ENCODE peak calls at places on chromosome 18, in nine cellular contexts. One of them, this sample, is unnamed.

GRCh38 chr18:58257461-58257860 is 213.4 kb downstream of the NEDD4L start:
- DNase-seq in sigmoid colon: no peak
- DNase-seq in mucosa of descending colon: no peak
- DNase-seq in colonic mucosa: no peak
- DNase-seq in body of pancreas: no peak
- DNase-seq in MCF 10A: no peak
- DNase-seq in epithelial cell of esophagus: no peak
- DNase-seq in left ventricle myocardium inferior: no peak
- DNase-seq in upper lobe of left lung: no peak
- DNase-seq in this sample: no peak

GRCh38 chr18:69138088-69138487 is 262.6 kb upstream of the DOK6 start:
- DNase-seq in colonic mucosa: no peak
- DNase-seq in left ventricle myocardium inferior: no peak
- DNase-seq in sigmoid colon: no peak
- DNase-seq in mucosa of descending colon: no peak
- DNase-seq in body of pancreas: no peak
- DNase-seq in epithelial cell of esophagus: no peak
- DNase-seq in MCF 10A: no peak
- DNase-seq in upper lobe of left lung: no peak
- DNase-seq in this sample: no peak

GRCh38 chr18:11991021-11991770 is 9.9 kb downstream of the IMPA2 start:
- DNase-seq in epithelial cell of esophagus: no peak
- DNase-seq in sigmoid colon: peak
- DNase-seq in body of pancreas: peak
- DNase-seq in mucosa of descending colon: no peak
- DNase-seq in MCF 10A: no peak
- DNase-seq in upper lobe of left lung: no peak
- DNase-seq in left ventricle myocardium inferior: no peak
- DNase-seq in colonic mucosa: no peak
- DNase-seq in this sample: no peak

GRCh38 chr18:13377496-13377895 is 158.9 kb downstream of the LDLRAD4 start:
- DNase-seq in mucosa of descending colon: no peak
- DNase-seq in sigmoid colon: peak
- DNase-seq in body of pancreas: no peak
- DNase-seq in upper lobe of left lung: peak
- DNase-seq in MCF 10A: no peak
- DNase-seq in colonic mucosa: no peak
- DNase-seq in epithelial cell of esophagus: no peak
- DNase-seq in left ventricle myocardium inferior: no peak
- DNase-seq in this sample: no peak

GRCh38 chr18:76621782-76622495 is 126.9 kb upstream of the ZNF516 start:
- DNase-seq in body of pancreas: no peak
- DNase-seq in epithelial cell of esophagus: peak
- DNase-seq in MCF 10A: no peak
- DNase-seq in mucosa of descending colon: no peak
- DNase-seq in sigmoid colon: no peak
- DNase-seq in colonic mucosa: no peak
- DNase-seq in upper lobe of left lung: no peak
- DNase-seq in left ventricle myocardium inferior: no peak
- DNase-seq in this sample: no peak

GRCh38 chr18:48990497-48991298 is 39.9 kb upstream of the SMAD7 start:
- DNase-seq in colonic mucosa: no peak
- DNase-seq in MCF 10A: peak
- DNase-seq in mucosa of descending colon: no peak
- DNase-seq in left ventricle myocardium inferior: no peak
- DNase-seq in upper lobe of left lung: no peak
- DNase-seq in sigmoid colon: no peak
- DNase-seq in body of pancreas: no peak
- DNase-seq in epithelial cell of esophagus: peak
- DNase-seq in this sample: no peak

GRCh38 chr18:79816981-79817606 is 19.4 kb downstream of the KCNG2 start:
- DNase-seq in sigmoid colon: no peak
- DNase-seq in MCF 10A: no peak
- DNase-seq in epithelial cell of esophagus: no peak
- DNase-seq in mucosa of descending colon: no peak
- DNase-seq in body of pancreas: no peak
- DNase-seq in left ventricle myocardium inferior: no peak
- DNase-seq in colonic mucosa: no peak
- DNase-seq in upper lobe of left lung: no peak
- DNase-seq in this sample: no peak

GRCh38 chr18:78538669-78539440 is 440.8 kb upstream of the SALL3 start:
- DNase-seq in left ventricle myocardium inferior: no peak
- DNase-seq in colonic mucosa: no peak
- DNase-seq in sigmoid colon: no peak
- DNase-seq in mucosa of descending colon: no peak
- DNase-seq in upper lobe of left lung: no peak
- DNase-seq in MCF 10A: no peak
- DNase-seq in body of pancreas: no peak
- DNase-seq in epithelial cell of esophagus: no peak
- DNase-seq in this sample: no peak

GRCh38 chr18:78422336-78422735 is 557.3 kb upstream of the SALL3 start:
- DNase-seq in epithelial cell of esophagus: no peak
- DNase-seq in MCF 10A: no peak
- DNase-seq in left ventricle myocardium inferior: no peak
- DNase-seq in body of pancreas: no peak
- DNase-seq in colonic mucosa: no peak
- DNase-seq in upper lobe of left lung: no peak
- DNase-seq in sigmoid colon: no peak
- DNase-seq in mucosa of descending colon: no peak
- DNase-seq in this sample: no peak

GRCh38 chr18:35415511-35416427 is 38.6 kb upstream of the ZNF396 start:
- DNase-seq in left ventricle myocardium inferior: no peak
- DNase-seq in upper lobe of left lung: no peak
- DNase-seq in sigmoid colon: no peak
- DNase-seq in colonic mucosa: no peak
- DNase-seq in epithelial cell of esophagus: no peak
- DNase-seq in mucosa of descending colon: no peak
- DNase-seq in MCF 10A: no peak
- DNase-seq in body of pancreas: no peak
- DNase-seq in this sample: no peak

GRCh38 chr18:66495844-66496243 is 108.0 kb downstream of the CDH19 start:
- DNase-seq in colonic mucosa: peak
- DNase-seq in left ventricle myocardium inferior: peak
- DNase-seq in mucosa of descending colon: peak
- DNase-seq in upper lobe of left lung: peak
- DNase-seq in epithelial cell of esophagus: peak
- DNase-seq in sigmoid colon: no peak
- DNase-seq in MCF 10A: peak
- DNase-seq in body of pancreas: peak
- DNase-seq in this sample: peak

GRCh38 chr18:74063023-74063422 is 84.6 kb downstream of the FBXO15 start:
- DNase-seq in MCF 10A: no peak
- DNase-seq in body of pancreas: no peak
- DNase-seq in colonic mucosa: no peak
- DNase-seq in mucosa of descending colon: no peak
- DNase-seq in sigmoid colon: no peak
- DNase-seq in upper lobe of left lung: no peak
- DNase-seq in epithelial cell of esophagus: no peak
- DNase-seq in left ventricle myocardium inferior: no peak
- DNase-seq in this sample: no peak

GRCh38 chr18:40897884-40898283 is 1057.2 kb upstream of the PIK3C3 start:
- DNase-seq in upper lobe of left lung: no peak
- DNase-seq in colonic mucosa: no peak
- DNase-seq in epithelial cell of esophagus: peak
- DNase-seq in sigmoid colon: no peak
- DNase-seq in MCF 10A: no peak
- DNase-seq in mucosa of descending colon: no peak
- DNase-seq in body of pancreas: no peak
- DNase-seq in left ventricle myocardium inferior: no peak
- DNase-seq in this sample: no peak

GRCh38 chr18:3454365-3455089 is 4.6 kb downstream of the TGIF1 start:
- DNase-seq in left ventricle myocardium inferior: no peak
- DNase-seq in upper lobe of left lung: no peak
- DNase-seq in mucosa of descending colon: no peak
- DNase-seq in epithelial cell of esophagus: peak
- DNase-seq in MCF 10A: peak
- DNase-seq in colonic mucosa: peak
- DNase-seq in body of pancreas: peak
- DNase-seq in sigmoid colon: no peak
- DNase-seq in this sample: no peak

GRCh38 chr18:54117853-54118773 is 106.4 kb downstream of the MBD2 start:
- DNase-seq in mucosa of descending colon: no peak
- DNase-seq in colonic mucosa: no peak
- DNase-seq in sigmoid colon: no peak
- DNase-seq in body of pancreas: peak
- DNase-seq in upper lobe of left lung: no peak
- DNase-seq in epithelial cell of esophagus: no peak
- DNase-seq in left ventricle myocardium inferior: no peak
- DNase-seq in MCF 10A: no peak
- DNase-seq in this sample: no peak

GRCh38 chr18:79684283-79684631 is 4.7 kb downstream of the CTDP1 start:
- DNase-seq in left ventricle myocardium inferior: no peak
- DNase-seq in colonic mucosa: no peak
- DNase-seq in epithelial cell of esophagus: no peak
- DNase-seq in sigmoid colon: no peak
- DNase-seq in upper lobe of left lung: no peak
- DNase-seq in MCF 10A: no peak
- DNase-seq in body of pancreas: no peak
- DNase-seq in mucosa of descending colon: no peak
- DNase-seq in this sample: no peak

GRCh38 chr18:53305471-53305870 is 919.0 kb downstream of the MBD2 start:
- DNase-seq in left ventricle myocardium inferior: no peak
- DNase-seq in body of pancreas: no peak
- DNase-seq in epithelial cell of esophagus: no peak
- DNase-seq in mucosa of descending colon: no peak
- DNase-seq in MCF 10A: no peak
- DNase-seq in sigmoid colon: no peak
- DNase-seq in colonic mucosa: no peak
- DNase-seq in upper lobe of left lung: no peak
- DNase-seq in this sample: no peak

GRCh38 chr18:54388203-54389142 is 30.8 kb downstream of the C18orf54 start:
- DNase-seq in MCF 10A: peak
- DNase-seq in body of pancreas: peak
- DNase-seq in left ventricle myocardium inferior: no peak
- DNase-seq in sigmoid colon: no peak
- DNase-seq in upper lobe of left lung: peak
- DNase-seq in colonic mucosa: peak
- DNase-seq in epithelial cell of esophagus: peak
- DNase-seq in mucosa of descending colon: peak
- DNase-seq in this sample: no peak

GRCh38 chr18:41753826-41754225 is 201.2 kb upstream of the PIK3C3 start:
- DNase-seq in sigmoid colon: no peak
- DNase-seq in upper lobe of left lung: no peak
- DNase-seq in mucosa of descending colon: no peak
- DNase-seq in body of pancreas: no peak
- DNase-seq in left ventricle myocardium inferior: no peak
- DNase-seq in epithelial cell of esophagus: peak
- DNase-seq in colonic mucosa: no peak
- DNase-seq in MCF 10A: no peak
- DNase-seq in this sample: no peak

GRCh38 chr18:48539406-48540328 is 836 bp downstream of the CTIF start:
- DNase-seq in colonic mucosa: peak
- DNase-seq in upper lobe of left lung: peak
- DNase-seq in MCF 10A: peak
- DNase-seq in left ventricle myocardium inferior: peak
- DNase-seq in body of pancreas: peak
- DNase-seq in mucosa of descending colon: peak
- DNase-seq in sigmoid colon: peak
- DNase-seq in epithelial cell of esophagus: peak
- DNase-seq in this sample: peak

GRCh38 chr18:5052491-5052890 is 144.6 kb downstream of the AKAIN1 start:
- DNase-seq in epithelial cell of esophagus: peak
- DNase-seq in body of pancreas: no peak
- DNase-seq in sigmoid colon: no peak
- DNase-seq in left ventricle myocardium inferior: no peak
- DNase-seq in upper lobe of left lung: no peak
- DNase-seq in mucosa of descending colon: no peak
- DNase-seq in MCF 10A: no peak
- DNase-seq in colonic mucosa: no peak
- DNase-seq in this sample: no peak
- TF ChIP-seq CTCF in epithelial cell of esophagus: no peak
- TF ChIP-seq CTCF in body of pancreas: no peak
- TF ChIP-seq CTCF in sigmoid colon: no peak
- TF ChIP-seq CTCF in left ventricle myocardium inferior: no peak
- TF ChIP-seq CTCF in upper lobe of left lung: no peak
- TF ChIP-seq CTCF in mucosa of descending colon: no peak
- TF ChIP-seq CTCF in MCF 10A: no peak
- TF ChIP-seq CTCF in colonic mucosa: no peak
- TF ChIP-seq CTCF in this sample: no peak

DNA sequence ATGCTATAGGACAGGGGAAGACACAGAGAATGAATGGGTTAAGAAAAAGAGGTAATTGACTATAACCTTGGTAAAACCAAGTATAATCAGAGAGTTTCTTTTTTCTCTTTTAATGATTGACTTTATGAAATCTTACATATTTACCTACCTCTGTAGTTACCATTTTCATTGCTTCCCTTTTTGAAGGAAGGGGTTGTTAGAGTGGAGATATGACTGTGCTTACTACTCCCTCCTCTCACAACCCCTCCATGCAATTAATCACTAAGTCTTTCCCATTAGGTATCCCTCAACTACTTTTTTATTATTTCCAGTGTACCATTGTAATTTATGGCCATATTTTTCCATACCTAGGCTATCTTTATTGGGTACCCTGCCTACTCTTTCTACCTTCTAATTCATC is 71.4 kb downstream of the WDR7 start:
- DNase-seq in sigmoid colon: no peak
- DNase-seq in colonic mucosa: no peak
- DNase-seq in upper lobe of left lung: no peak
- DNase-seq in left ventricle myocardium inferior: no peak
- DNase-seq in body of pancreas: no peak
- DNase-seq in MCF 10A: no peak
- DNase-seq in epithelial cell of esophagus: no peak
- DNase-seq in mucosa of descending colon: no peak
- DNase-seq in this sample: no peak
- TF ChIP-seq CTCF in sigmoid colon: no peak
- TF ChIP-seq CTCF in colonic mucosa: no peak
- TF ChIP-seq CTCF in upper lobe of left lung: no peak
- TF ChIP-seq CTCF in left ventricle myocardium inferior: no peak
- TF ChIP-seq CTCF in body of pancreas: no peak
- TF ChIP-seq CTCF in MCF 10A: no peak
- TF ChIP-seq CTCF in epithelial cell of esophagus: no peak
- TF ChIP-seq CTCF in mucosa of descending colon: no peak
- TF ChIP-seq CTCF in this sample: no peak

DNA sequence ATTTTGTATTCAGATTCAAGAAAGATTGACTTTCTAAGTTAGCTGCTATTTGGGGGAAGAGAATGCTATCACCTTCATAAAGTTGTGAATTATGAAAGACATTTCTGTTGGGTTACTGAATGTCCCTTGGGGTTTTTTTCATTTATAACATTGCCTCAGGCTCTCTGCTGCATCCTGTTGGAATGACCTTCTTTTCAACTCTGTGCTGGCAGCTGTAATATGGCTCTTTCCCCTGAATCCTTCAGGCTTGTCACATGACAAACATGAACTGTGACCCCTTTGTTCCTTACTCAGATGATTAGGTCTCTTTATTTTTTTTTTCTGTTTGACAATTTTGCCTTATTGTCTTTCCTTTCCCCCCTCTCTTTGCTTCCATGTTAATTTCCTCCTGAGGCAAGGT is 159.8 kb downstream of the TAF4B start:
- DNase-seq in upper lobe of left lung: no peak
- DNase-seq in MCF 10A: peak
- DNase-seq in colonic mucosa: no peak
- DNase-seq in body of pancreas: no peak
- DNase-seq in left ventricle myocardium inferior: no peak
- DNase-seq in sigmoid colon: no peak
- DNase-seq in epithelial cell of esophagus: peak
- DNase-seq in mucosa of descending colon: no peak
- DNase-seq in this sample: no peak
- TF ChIP-seq CTCF in upper lobe of left lung: no peak
- TF ChIP-seq CTCF in MCF 10A: no peak
- TF ChIP-seq CTCF in colonic mucosa: no peak
- TF ChIP-seq CTCF in body of pancreas: no peak
- TF ChIP-seq CTCF in left ventricle myocardium inferior: no peak
- TF ChIP-seq CTCF in sigmoid colon: no peak
- TF ChIP-seq CTCF in epithelial cell of esophagus: no peak
- TF ChIP-seq CTCF in mucosa of descending colon: no peak
- TF ChIP-seq CTCF in this sample: no peak

GRCh38 chr18:36843784-36844183 is 14.9 kb downstream of the KIAA1328 start:
- DNase-seq in mucosa of descending colon: no peak
- DNase-seq in epithelial cell of esophagus: no peak
- DNase-seq in left ventricle myocardium inferior: no peak
- DNase-seq in body of pancreas: no peak
- DNase-seq in MCF 10A: no peak
- DNase-seq in sigmoid colon: no peak
- DNase-seq in upper lobe of left lung: no peak
- DNase-seq in colonic mucosa: no peak
- DNase-seq in this sample: no peak
- TF ChIP-seq CTCF in mucosa of descending colon: no peak
- TF ChIP-seq CTCF in epithelial cell of esophagus: no peak
- TF ChIP-seq CTCF in left ventricle myocardium inferior: no peak
- TF ChIP-seq CTCF in body of pancreas: no peak
- TF ChIP-seq CTCF in MCF 10A: no peak
- TF ChIP-seq CTCF in sigmoid colon: no peak
- TF ChIP-seq CTCF in upper lobe of left lung: peak
- TF ChIP-seq CTCF in colonic mucosa: no peak
- TF ChIP-seq CTCF in this sample: no peak